ENCODE peak calls at places on chromosomes 12 and 14, in six cellular contexts. R is GM12892, G is K562, K is HepG2, P is GM12878, D is H1. Y is an unnamed sample.

GRCh38 chr14:76773188-76773885 is 12.1 kb downstream of the VASH1 start:
- DNase-seq in R (no peak), G (peak; percentile 81), K (peak; percentile 41), P (no peak), D (no peak), Y (no peak)

GRCh38 chr14:105247026-105247425 is 1.3 kb upstream of the BTBD6 start:
- DNase-seq in R (no peak), G (no peak), K (no peak), P (no peak), D (no peak), Y (no peak)

GRCh38 chr14:77052281-77053044 is 24.0 kb upstream of the IRF2BPL start:
- DNase-seq in R (no peak), G (no peak), K (no peak), P (no peak), D (no peak), Y (no peak)

GRCh38 chr14:23069413-23069806 is 12.1 kb upstream of the CDH24 start:
- DNase-seq in R (no peak), G (no peak), K (no peak), P (no peak), D (no peak), Y (no peak)

GRCh38 chr12:65784616-65785015 is 39.7 kb upstream of the HMGA2 start:
- DNase-seq in R (no peak), G (no peak), K (no peak), P (no peak), D (no peak), Y (no peak)

GRCh38 chr14:59018978-59019377 is 169.5 kb upstream of the DAAM1 start:
- DNase-seq in R (no peak), G (peak; percentile 4), K (no peak), P (no peak), D (no peak), Y (no peak)

GRCh38 chr14:25406818-25407217 is 356.9 kb upstream of the STXBP6 start:
- DNase-seq in R (no peak), G (peak; percentile 7), K (peak; percentile 68), P (no peak), D (peak; percentile 47), Y (no peak)

GRCh38 chr12:24922109-24922508 is 26.8 kb downstream of the BCAT1 start:
- DNase-seq in R (no peak), G (no peak), K (no peak), P (no peak), D (no peak), Y (no peak)

GRCh38 chr14:75247286-75247922 is 31.2 kb upstream of the FOS start:
- DNase-seq in R (no peak), G (no peak), K (peak; percentile 77), P (peak; percentile 40), D (no peak), Y (no peak)

GRCh38 chr12:33432992-33433391 is 6.6 kb downstream of the SYT10 start:
- DNase-seq in R (no peak), G (no peak), K (no peak), P (no peak), D (no peak), Y (no peak)

GRCh38 chr12:98645572-98646067 is 530 bp downstream of the APAF1 start:
- DNase-seq in R (no peak), G (peak; percentile 33), K (no peak), P (no peak), D (no peak), Y (peak; percentile 14)

GRCh38 chr12:111029732-111030131 is 109.4 kb upstream of the MYL2 start:
- DNase-seq in R (no peak), G (no peak), K (no peak), P (no peak), D (no peak), Y (no peak)

GRCh38 chr12:96710127-96710745 is 196.8 kb upstream of the NEDD1 start:
- DNase-seq in R (no peak), G (no peak), K (no peak), P (no peak), D (no peak), Y (no peak)

GRCh38 chr12:42135264-42135814 is 9.3 kb downstream of the GXYLT1 start:
- DNase-seq in R (no peak), G (no peak), K (no peak), P (no peak), D (no peak), Y (no peak)

GRCh38 chr14:58807271-58807670 is 169.5 kb downstream of the DACT1 start:
- DNase-seq in R (no peak), G (no peak), K (no peak), P (no peak), D (no peak), Y (no peak)

DNA sequence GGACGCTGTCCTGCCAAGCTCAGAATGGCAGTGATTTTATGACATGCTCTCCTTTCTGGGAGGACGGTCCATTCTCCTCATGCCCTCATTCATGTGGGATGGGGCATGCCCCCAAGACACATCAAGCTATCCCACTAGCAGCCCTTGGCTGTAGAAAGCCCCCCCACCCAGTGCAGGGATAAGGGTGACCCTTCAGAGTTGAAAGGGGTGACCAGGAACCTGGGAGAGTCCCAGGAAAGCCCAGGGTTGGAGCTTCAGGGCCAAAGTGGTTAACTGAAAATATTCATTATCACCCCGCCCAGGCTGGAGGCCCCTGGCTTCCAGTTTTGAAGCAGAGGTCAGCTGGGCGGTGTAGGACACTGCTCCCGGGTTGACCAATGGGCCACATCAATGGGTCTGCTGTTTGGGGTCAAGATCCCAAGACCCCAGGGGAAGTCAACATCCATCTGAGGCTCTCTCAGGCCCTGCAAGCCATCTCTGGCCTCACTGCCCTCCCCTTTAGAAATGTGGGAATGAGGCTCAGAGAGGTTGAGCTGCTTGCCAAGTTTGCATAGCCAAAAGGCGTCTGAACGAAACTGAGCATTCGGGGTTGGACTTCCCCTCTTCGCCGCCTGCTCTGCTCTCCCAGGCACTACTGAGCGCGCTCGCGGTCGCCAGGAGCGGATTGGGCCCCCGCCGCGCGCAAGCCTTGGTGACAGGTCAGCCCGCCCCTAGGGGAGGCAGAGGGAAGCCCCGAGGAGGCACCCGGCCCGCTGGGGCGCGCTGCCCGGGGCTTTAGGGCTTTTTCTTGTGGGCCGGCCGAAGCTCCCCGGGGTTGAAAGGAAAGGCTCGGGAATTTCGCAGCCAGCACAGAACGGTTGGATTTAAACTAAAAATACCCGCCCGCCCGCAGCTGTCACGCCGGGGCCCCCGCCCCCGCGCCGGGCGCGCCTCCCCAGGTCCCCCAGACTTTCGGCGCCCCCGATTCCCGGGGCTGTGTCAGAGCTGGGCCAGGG is 630 bp downstream of the SYNE3 start:
- DNase-seq in R (peak; percentile 95), G (peak; percentile 73), K (peak; percentile 39), P (no peak), D (no peak), Y (peak; percentile 91)
- TF ChIP-seq POLR2A in R (peak; percentile 64), G (no peak), K (no peak), P (peak; percentile 59), D (no peak), Y (peak; percentile 30)

DNA sequence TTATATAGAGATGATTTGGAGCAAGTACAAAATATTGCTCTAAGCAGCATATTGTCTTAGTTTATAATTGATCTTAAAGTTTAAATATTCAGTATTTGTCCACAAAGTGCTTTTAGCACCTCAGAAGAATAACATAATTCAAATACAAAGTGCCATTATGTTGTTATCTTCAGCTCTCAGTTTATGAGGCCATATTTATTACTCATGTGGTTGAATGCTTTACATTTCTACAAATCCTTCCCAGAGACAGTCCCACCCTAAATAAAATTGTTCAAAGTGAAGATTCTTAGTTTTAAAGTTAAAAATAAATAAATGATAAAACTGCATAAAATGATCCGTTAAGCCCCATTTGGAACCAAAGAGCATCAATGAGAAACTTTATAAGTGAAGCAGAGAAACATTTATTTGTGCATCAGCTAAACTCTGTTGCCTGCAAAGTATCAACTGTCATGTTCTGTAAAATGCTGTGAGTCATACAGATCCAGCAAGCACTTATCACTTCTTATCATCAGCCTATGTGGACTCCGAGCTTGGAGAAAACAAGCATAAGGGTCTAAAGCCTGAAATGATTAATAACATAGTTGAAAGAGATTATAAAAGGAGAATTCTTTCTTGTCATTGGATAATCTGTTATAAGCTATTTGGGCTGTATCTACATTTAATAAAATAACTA is 218.9 kb downstream of the ADAMTS20 start:
- DNase-seq in R (no peak), G (no peak), K (no peak), P (no peak), D (no peak), Y (no peak)
- TF ChIP-seq TAF1 in R (no peak), G (no peak), K (no peak), P (no peak), D (no peak), Y (no peak)

GRCh38 chr12:29738416-29738815 is 45.3 kb downstream of the TMTC1 start:
- DNase-seq in R (no peak), G (no peak), K (no peak), P (no peak), D (no peak), Y (no peak)

GRCh38 chr12:29735604-29736003 is 48.1 kb downstream of the TMTC1 start:
- DNase-seq in R (no peak), G (no peak), K (no peak), P (no peak), D (no peak), Y (no peak)

GRCh38 chr12:29739279-29739991 is 44.3 kb downstream of the TMTC1 start:
- DNase-seq in R (no peak), G (no peak), K (no peak), P (no peak), D (no peak), Y (no peak)

GRCh38 chr12:29734748-29735147 is 49.0 kb downstream of the TMTC1 start:
- DNase-seq in R (no peak), G (no peak), K (no peak), P (no peak), D (no peak), Y (no peak)

GRCh38 chr12:29737616-29738015 is 46.1 kb downstream of the TMTC1 start:
- DNase-seq in R (no peak), G (no peak), K (no peak), P (no peak), D (no peak), Y (no peak)
- TF ChIP-seq POLR2AphosphoS5 in R (no peak), G (no peak), K (no peak), P (no peak), D (no peak), Y (no peak)

GRCh38 chr14:68792830-68793733 is at the start of gene ZFP36L1:
- DNase-seq in R (no peak), G (peak; percentile 84), K (peak; percentile 89), P (peak; percentile 85), D (peak; percentile 89), Y (peak; percentile 58)
- TF ChIP-seq POLR2A in R (peak; percentile 99), G (peak; percentile 90), K (peak; percentile 98), P (peak; percentile 96), D (peak; percentile 97), Y (peak; percentile 99)